ENCODE peak calls at places on chromosomes 2 and 18, in seven cellular contexts. One of them, this sample, is unnamed.
A peak's percentile ranks its signal among the peaks of the same experiment; 100 is the strongest.

GRCh38 chr18:39840406-39840805 is 2114.6 kb upstream of the PIK3C3 start:
- DNase-seq in K562: no peak
- DNase-seq in choroid plexus epithelial cell: peak; percentile 98
- DNase-seq in KBM-7: no peak
- DNase-seq in NCI-H510A: no peak
- DNase-seq in CD4-positive, CD25-positive, alpha-beta regulatory T cell: no peak
- DNase-seq in cardiac fibroblast: peak; percentile 78
- DNase-seq in this sample: no peak

GRCh38 chr18:64806232-64806631 is 657.3 kb upstream of the LINC00305 start:
- DNase-seq in NCI-H510A: no peak
- DNase-seq in CD4-positive, CD25-positive, alpha-beta regulatory T cell: no peak
- DNase-seq in choroid plexus epithelial cell: no peak
- DNase-seq in KBM-7: no peak
- DNase-seq in K562: no peak
- DNase-seq in cardiac fibroblast: no peak
- DNase-seq in this sample: no peak

GRCh38 chr2:127041259-127041970 is 65.5 kb downstream of the BIN1 start:
- DNase-seq in NCI-H510A: no peak
- DNase-seq in choroid plexus epithelial cell: no peak
- DNase-seq in KBM-7: no peak
- DNase-seq in CD4-positive, CD25-positive, alpha-beta regulatory T cell: no peak
- DNase-seq in K562: no peak
- DNase-seq in cardiac fibroblast: no peak
- DNase-seq in this sample: no peak

GRCh38 chr2:24169031-24169430 is 5.8 kb upstream of the FAM228A start:
- DNase-seq in cardiac fibroblast: no peak
- DNase-seq in NCI-H510A: no peak
- DNase-seq in K562: no peak
- DNase-seq in CD4-positive, CD25-positive, alpha-beta regulatory T cell: no peak
- DNase-seq in choroid plexus epithelial cell: no peak
- DNase-seq in KBM-7: no peak
- DNase-seq in this sample: no peak

GRCh38 chr2:35871672-35872071 is 483.9 kb upstream of the CRIM1 start:
- DNase-seq in K562: no peak
- DNase-seq in KBM-7: no peak
- DNase-seq in NCI-H510A: no peak
- DNase-seq in cardiac fibroblast: no peak
- DNase-seq in CD4-positive, CD25-positive, alpha-beta regulatory T cell: no peak
- DNase-seq in choroid plexus epithelial cell: no peak
- DNase-seq in this sample: no peak

GRCh38 chr2:46924038-46924437 is 8.4 kb upstream of the MCFD2 start:
- DNase-seq in NCI-H510A: no peak
- DNase-seq in CD4-positive, CD25-positive, alpha-beta regulatory T cell: no peak
- DNase-seq in KBM-7: no peak
- DNase-seq in choroid plexus epithelial cell: no peak
- DNase-seq in cardiac fibroblast: no peak
- DNase-seq in K562: no peak
- DNase-seq in this sample: no peak

GRCh38 chr2:164937864-164938401 is 17.4 kb downstream of the SLC38A11 start:
- DNase-seq in KBM-7: no peak
- DNase-seq in choroid plexus epithelial cell: no peak
- DNase-seq in CD4-positive, CD25-positive, alpha-beta regulatory T cell: no peak
- DNase-seq in NCI-H510A: no peak
- DNase-seq in K562: no peak
- DNase-seq in cardiac fibroblast: peak; percentile 1
- DNase-seq in this sample: no peak

GRCh38 chr2:27705851-27706622 is 42.3 kb downstream of the SLC4A1AP start:
- DNase-seq in NCI-H510A: no peak
- DNase-seq in K562: peak; percentile 28
- DNase-seq in CD4-positive, CD25-positive, alpha-beta regulatory T cell: no peak
- DNase-seq in cardiac fibroblast: peak; percentile 96
- DNase-seq in KBM-7: peak; percentile 51
- DNase-seq in choroid plexus epithelial cell: peak; percentile 90
- DNase-seq in this sample: peak; percentile 92

GRCh38 chr2:157227592-157227991 is 29.9 kb upstream of the GALNT5 start:
- DNase-seq in cardiac fibroblast: no peak
- DNase-seq in NCI-H510A: no peak
- DNase-seq in K562: no peak
- DNase-seq in CD4-positive, CD25-positive, alpha-beta regulatory T cell: no peak
- DNase-seq in choroid plexus epithelial cell: no peak
- DNase-seq in KBM-7: no peak
- DNase-seq in this sample: no peak